ENCODE peak calls at places on chromosomes 1 and 21, in four cellular contexts. One of them, this sample, is unnamed.

GRCh38 chr1:63642901-63643300 is 49.7 kb downstream of the PGM1 start:
- DNase-seq in psoas muscle: no peak
- DNase-seq in CD4-positive, alpha-beta T cell: no peak
- DNase-seq in PC-3: no peak
- DNase-seq in this sample: no peak

GRCh38 chr21:34743285-34743684 is 74.5 kb downstream of the CLIC6 start:
- DNase-seq in psoas muscle: no peak
- DNase-seq in PC-3: peak
- DNase-seq in CD4-positive, alpha-beta T cell: no peak
- DNase-seq in this sample: no peak

GRCh38 chr1:222045816-222046215 is 303.9 kb upstream of the DUSP10 start:
- DNase-seq in CD4-positive, alpha-beta T cell: no peak
- DNase-seq in PC-3: no peak
- DNase-seq in psoas muscle: no peak
- DNase-seq in this sample: no peak

GRCh38 chr1:231702804-231703203 is 76.2 kb downstream of the DISC1 start:
- DNase-seq in CD4-positive, alpha-beta T cell: no peak
- DNase-seq in psoas muscle: no peak
- DNase-seq in PC-3: peak
- DNase-seq in this sample: no peak

GRCh38 chr1:171983584-171983983 is 142.3 kb downstream of the DNM3 start:
- DNase-seq in PC-3: peak
- DNase-seq in CD4-positive, alpha-beta T cell: no peak
- DNase-seq in psoas muscle: no peak
- DNase-seq in this sample: no peak

GRCh38 chr1:112477550-112477949 is 31.2 kb upstream of the WNT2B start:
- DNase-seq in psoas muscle: no peak
- DNase-seq in CD4-positive, alpha-beta T cell: no peak
- DNase-seq in PC-3: no peak
- DNase-seq in this sample: no peak

GRCh38 chr1:168373869-168374268 is 93.2 kb downstream of the TBX19 start:
- DNase-seq in CD4-positive, alpha-beta T cell: no peak
- DNase-seq in PC-3: peak
- DNase-seq in psoas muscle: no peak
- DNase-seq in this sample: no peak

GRCh38 chr1:237166593-237167077 is 124.7 kb downstream of the RYR2 start:
- DNase-seq in CD4-positive, alpha-beta T cell: no peak
- DNase-seq in PC-3: no peak
- DNase-seq in psoas muscle: no peak
- DNase-seq in this sample: no peak

GRCh38 chr1:212218911-212219310 is 66.3 kb upstream of the PPP2R5A start:
- DNase-seq in psoas muscle: no peak
- DNase-seq in CD4-positive, alpha-beta T cell: no peak
- DNase-seq in PC-3: no peak
- DNase-seq in this sample: no peak

GRCh38 chr1:173364827-173365226 is 112.3 kb upstream of the PRDX6 start:
- DNase-seq in PC-3: no peak
- DNase-seq in CD4-positive, alpha-beta T cell: no peak
- DNase-seq in psoas muscle: no peak
- DNase-seq in this sample: no peak

GRCh38 chr1:15749399-15750291 is 7.3 kb downstream of the TMEM82 start:
- DNase-seq in CD4-positive, alpha-beta T cell: no peak
- DNase-seq in psoas muscle: no peak
- DNase-seq in PC-3: peak
- DNase-seq in this sample: no peak

GRCh38 chr1:159000627-159001026 is 9.1 kb upstream of the IFI16 start:
- DNase-seq in CD4-positive, alpha-beta T cell: no peak
- DNase-seq in psoas muscle: peak
- DNase-seq in PC-3: peak
- DNase-seq in this sample: peak
- H3K27ac ChIP-seq in CD4-positive, alpha-beta T cell: no peak
- H3K27ac ChIP-seq in psoas muscle: peak
- H3K27ac ChIP-seq in PC-3: no peak
- H3K27ac ChIP-seq in this sample: peak

GRCh38 chr1:230112131-230112701 is 45.2 kb downstream of the GALNT2 start:
- DNase-seq in psoas muscle: peak
- DNase-seq in PC-3: no peak
- DNase-seq in CD4-positive, alpha-beta T cell: no peak
- DNase-seq in this sample: no peak

GRCh38 chr1:230113230-230113604 is 46.2 kb downstream of the GALNT2 start:
- DNase-seq in CD4-positive, alpha-beta T cell: no peak
- DNase-seq in PC-3: no peak
- DNase-seq in psoas muscle: peak
- DNase-seq in this sample: no peak

GRCh38 chr1:230113605-230114241 is 46.7 kb downstream of the GALNT2 start:
- DNase-seq in psoas muscle: peak
- DNase-seq in CD4-positive, alpha-beta T cell: no peak
- DNase-seq in PC-3: peak
- DNase-seq in this sample: peak

GRCh38 chr1:230112782-230113181 is 45.7 kb downstream of the GALNT2 start:
- DNase-seq in CD4-positive, alpha-beta T cell: no peak
- DNase-seq in PC-3: no peak
- DNase-seq in psoas muscle: peak
- DNase-seq in this sample: no peak

DNA sequence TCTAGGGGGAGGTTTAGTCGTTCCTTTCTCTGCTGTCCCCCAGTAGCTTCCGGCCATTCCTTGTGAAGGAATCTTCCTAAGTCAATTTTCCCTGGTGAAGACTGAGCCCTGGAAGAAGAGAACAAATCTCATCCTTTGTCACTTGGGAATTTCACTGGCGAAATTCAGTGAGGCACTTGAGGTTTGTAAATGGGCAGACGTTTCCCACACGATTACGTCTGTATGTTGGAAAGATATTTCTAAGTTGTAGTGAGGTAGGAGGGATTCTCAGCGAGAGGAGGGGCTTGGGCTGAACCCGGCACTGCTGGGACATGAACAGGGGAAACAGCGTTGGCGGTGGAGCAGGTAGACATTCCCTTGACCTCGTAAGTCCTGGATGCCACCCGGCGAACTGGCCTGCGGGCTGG is 47.2 kb downstream of the GALNT2 start:
- DNase-seq in PC-3: no peak
- DNase-seq in psoas muscle: no peak
- DNase-seq in CD4-positive, alpha-beta T cell: no peak
- DNase-seq in this sample: no peak
- H3K27ac ChIP-seq in PC-3: peak
- H3K27ac ChIP-seq in psoas muscle: peak
- H3K27ac ChIP-seq in CD4-positive, alpha-beta T cell: no peak
- H3K27ac ChIP-seq in this sample: peak

GRCh38 chr1:109181807-109182163 is 31.9 kb upstream of the SARS1 start:
- DNase-seq in CD4-positive, alpha-beta T cell: no peak
- DNase-seq in psoas muscle: no peak
- DNase-seq in PC-3: no peak
- DNase-seq in this sample: no peak
- H3K27ac ChIP-seq in CD4-positive, alpha-beta T cell: no peak
- H3K27ac ChIP-seq in psoas muscle: no peak
- H3K27ac ChIP-seq in PC-3: peak
- H3K27ac ChIP-seq in this sample: peak

GRCh38 chr1:192401832-192402231 is 85.0 kb downstream of the RGS21 start:
- DNase-seq in PC-3: peak
- DNase-seq in CD4-positive, alpha-beta T cell: no peak
- DNase-seq in psoas muscle: no peak
- DNase-seq in this sample: no peak
- H3K27ac ChIP-seq in PC-3: no peak
- H3K27ac ChIP-seq in CD4-positive, alpha-beta T cell: no peak
- H3K27ac ChIP-seq in psoas muscle: no peak
- H3K27ac ChIP-seq in this sample: no peak

DNA sequence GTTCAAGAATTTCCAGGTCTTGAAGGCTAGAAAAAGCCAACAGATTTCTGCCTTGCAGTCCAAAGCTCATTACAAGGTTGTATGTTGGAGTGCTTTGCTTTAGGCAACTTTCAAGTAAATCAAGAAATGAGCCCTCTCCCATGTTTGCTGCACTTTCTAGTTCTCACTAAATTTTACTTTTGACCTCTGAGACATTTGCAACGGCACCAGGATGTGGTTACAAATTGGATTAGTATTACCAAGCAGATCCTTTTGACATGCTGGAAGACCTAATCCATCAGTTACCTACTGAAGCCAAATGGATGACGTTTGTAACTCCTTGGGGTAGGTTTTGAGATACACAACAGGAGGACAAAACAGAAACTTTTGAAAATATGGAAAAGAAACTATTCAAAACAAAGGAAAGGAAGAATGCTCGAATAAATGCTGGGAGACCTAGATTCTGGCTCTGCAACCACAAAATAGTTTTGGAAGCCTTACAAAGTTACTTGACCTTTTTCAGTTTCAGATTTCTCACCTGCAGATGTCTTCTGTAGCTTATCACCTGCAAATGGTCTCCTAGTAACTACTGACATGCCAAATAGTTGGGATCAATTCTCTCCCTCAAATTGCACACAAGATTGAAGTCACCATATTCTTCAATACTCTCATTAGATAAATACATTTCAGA is 251.7 kb upstream of the ADGRL2 start:
- DNase-seq in PC-3: no peak
- DNase-seq in CD4-positive, alpha-beta T cell: no peak
- DNase-seq in psoas muscle: no peak
- DNase-seq in this sample: no peak
- H3K27ac ChIP-seq in PC-3: no peak
- H3K27ac ChIP-seq in CD4-positive, alpha-beta T cell: no peak
- H3K27ac ChIP-seq in psoas muscle: no peak
- H3K27ac ChIP-seq in this sample: no peak

GRCh38 chr1:58886611-58887010 is 102.8 kb upstream of the JUN start:
- DNase-seq in PC-3: no peak
- DNase-seq in CD4-positive, alpha-beta T cell: no peak
- DNase-seq in psoas muscle: no peak
- DNase-seq in this sample: no peak

GRCh38 chr1:58883888-58884482 is 100.1 kb upstream of the JUN start:
- DNase-seq in CD4-positive, alpha-beta T cell: no peak
- DNase-seq in PC-3: no peak
- DNase-seq in psoas muscle: no peak
- DNase-seq in this sample: no peak

GRCh38 chr1:58885998-58886397 is 102.2 kb upstream of the JUN start:
- DNase-seq in PC-3: no peak
- DNase-seq in psoas muscle: peak
- DNase-seq in CD4-positive, alpha-beta T cell: no peak
- DNase-seq in this sample: no peak

GRCh38 chr1:58883037-58883887 is 99.4 kb upstream of the JUN start:
- DNase-seq in CD4-positive, alpha-beta T cell: no peak
- DNase-seq in PC-3: peak
- DNase-seq in psoas muscle: peak
- DNase-seq in this sample: peak

GRCh38 chr1:58884706-58885661 is 101.1 kb upstream of the JUN start:
- DNase-seq in psoas muscle: peak
- DNase-seq in CD4-positive, alpha-beta T cell: no peak
- DNase-seq in PC-3: peak
- DNase-seq in this sample: peak
- H3K27ac ChIP-seq in psoas muscle: peak
- H3K27ac ChIP-seq in CD4-positive, alpha-beta T cell: no peak
- H3K27ac ChIP-seq in PC-3: no peak
- H3K27ac ChIP-seq in this sample: peak

GRCh38 chr1:227059076-227059475 is 119.0 kb downstream of the COQ8A start:
- DNase-seq in psoas muscle: no peak
- DNase-seq in CD4-positive, alpha-beta T cell: no peak
- DNase-seq in PC-3: no peak
- DNase-seq in this sample: no peak
- H3K27ac ChIP-seq in psoas muscle: no peak
- H3K27ac ChIP-seq in CD4-positive, alpha-beta T cell: no peak
- H3K27ac ChIP-seq in PC-3: no peak
- H3K27ac ChIP-seq in this sample: no peak

GRCh38 chr1:225415307-225415706 is 12.5 kb downstream of the LBR start:
- DNase-seq in PC-3: no peak
- DNase-seq in CD4-positive, alpha-beta T cell: no peak
- DNase-seq in psoas muscle: no peak
- DNase-seq in this sample: no peak
- H3K27ac ChIP-seq in PC-3: no peak
- H3K27ac ChIP-seq in CD4-positive, alpha-beta T cell: no peak
- H3K27ac ChIP-seq in psoas muscle: no peak
- H3K27ac ChIP-seq in this sample: no peak

This sample was measured in sigmoid colon.